ENCODE peak calls at places on chromosomes 2 and 18, in ten cellular contexts. N, B, P, U, Y, Q, C, A, D and I are unnamed samples.
A peak's percentile ranks its signal among the peaks of the same experiment; 100 is the strongest.

GRCh38 chr2:209511637-209512036 is 87.8 kb downstream of the MAP2 start:
- DNase-seq in N (no peak), B (no peak), P (no peak), U (no peak), Y (no peak), Q (no peak), C (no peak), A (no peak), D (no peak), I (no peak)

GRCh38 chr18:64966667-64967066 is 784.1 kb upstream of the CDH7 start:
- DNase-seq in N (no peak), B (no peak), P (no peak), U (no peak), Y (no peak), Q (no peak), C (no peak), A (no peak), D (no peak), I (no peak)

GRCh38 chr2:17518212-17519154 is at the start of gene RAD51AP2:
- DNase-seq in N (peak; percentile 43), B (peak; percentile 74), P (peak; percentile 66), U (peak; percentile 87), Y (peak; percentile 66), Q (no peak), C (peak; percentile 89), A (peak; percentile 87), D (peak; percentile 92), I (no peak)

GRCh38 chr2:132804045-132804444 is 134.0 kb upstream of the LYPD1 start:
- DNase-seq in N (peak; percentile 26), B (peak; percentile 81), P (peak; percentile 86), U (no peak), Y (peak; percentile 43), Q (no peak), C (peak; percentile 71), A (no peak), D (no peak), I (no peak)

GRCh38 chr2:191167766-191168165 is 17.0 kb upstream of the STAT4 start:
- DNase-seq in N (no peak), B (peak; percentile 85), P (peak; percentile 67), U (no peak), Y (peak; percentile 97), Q (no peak), C (no peak), A (no peak), D (no peak), I (no peak)

GRCh38 chr2:48771241-48772014 is 15.9 kb upstream of the LHCGR start:
- DNase-seq in N (no peak), B (no peak), P (no peak), U (no peak), Y (no peak), Q (no peak), C (no peak), A (no peak), D (no peak), I (no peak)

GRCh38 chr2:3223080-3223923 is 154.3 kb downstream of the EIPR1 start:
- DNase-seq in N (peak; percentile 15), B (peak; percentile 79), P (peak; percentile 86), U (no peak), Y (no peak), Q (no peak), C (peak; percentile 74), A (peak; percentile 92), D (no peak), I (no peak)

GRCh38 chr18:13217971-13218375 is 587 bp upstream of the LDLRAD4 start:
- DNase-seq in N (no peak), B (peak; percentile 3), P (no peak), U (no peak), Y (no peak), Q (peak; percentile 84), C (no peak), A (no peak), D (peak; percentile 35), I (no peak)

GRCh38 chr2:29528891-29529520 is 392.4 kb downstream of the ALK start:
- DNase-seq in N (peak; percentile 51), B (peak; percentile 71), P (peak; percentile 79), U (peak; percentile 38), Y (peak; percentile 47), Q (no peak), C (peak; percentile 82), A (no peak), D (no peak), I (no peak)

GRCh38 chr2:37350917-37351316 is 6.5 kb downstream of the QPCT start:
- DNase-seq in N (no peak), B (peak; percentile 20), P (no peak), U (no peak), Y (no peak), Q (no peak), C (no peak), A (no peak), D (no peak), I (no peak)

GRCh38 chr2:20487030-20487391 is 40.1 kb downstream of the RHOB start:
- DNase-seq in N (no peak), B (no peak), P (no peak), U (no peak), Y (no peak), Q (no peak), C (no peak), A (no peak), D (no peak), I (no peak)

GRCh38 chr2:174659069-174659900 is 61.7 kb upstream of the WIPF1 start:
- DNase-seq in N (no peak), B (no peak), P (no peak), U (no peak), Y (no peak), Q (no peak), C (no peak), A (peak; percentile 24), D (no peak), I (no peak)

GRCh38 chr18:72543362-72544055 is 633 bp downstream of the CBLN2 start:
- DNase-seq in N (no peak), B (no peak), P (no peak), U (no peak), Y (no peak), Q (no peak), C (no peak), A (no peak), D (no peak), I (no peak)

GRCh38 chr2:186946896-186947467 is 98.0 kb upstream of the ZSWIM2 start:
- DNase-seq in N (no peak), B (no peak), P (no peak), U (no peak), Y (no peak), Q (no peak), C (no peak), A (no peak), D (no peak), I (no peak)

GRCh38 chr18:45836242-45837215 is 11.1 kb downstream of the SIGLEC15 start:
- DNase-seq in N (no peak), B (no peak), P (peak; percentile 33), U (no peak), Y (no peak), Q (no peak), C (no peak), A (no peak), D (no peak), I (no peak)
- H3K4me3 ChIP-seq in N (no peak overlapping the region), B (no peak overlapping the region), P (no peak overlapping the region), U (no peak overlapping the region), Y (no peak overlapping the region), Q (no peak overlapping the region), C (no peak overlapping the region), A (no peak overlapping the region), D (no peak overlapping the region), I (no peak overlapping the region)

DNA sequence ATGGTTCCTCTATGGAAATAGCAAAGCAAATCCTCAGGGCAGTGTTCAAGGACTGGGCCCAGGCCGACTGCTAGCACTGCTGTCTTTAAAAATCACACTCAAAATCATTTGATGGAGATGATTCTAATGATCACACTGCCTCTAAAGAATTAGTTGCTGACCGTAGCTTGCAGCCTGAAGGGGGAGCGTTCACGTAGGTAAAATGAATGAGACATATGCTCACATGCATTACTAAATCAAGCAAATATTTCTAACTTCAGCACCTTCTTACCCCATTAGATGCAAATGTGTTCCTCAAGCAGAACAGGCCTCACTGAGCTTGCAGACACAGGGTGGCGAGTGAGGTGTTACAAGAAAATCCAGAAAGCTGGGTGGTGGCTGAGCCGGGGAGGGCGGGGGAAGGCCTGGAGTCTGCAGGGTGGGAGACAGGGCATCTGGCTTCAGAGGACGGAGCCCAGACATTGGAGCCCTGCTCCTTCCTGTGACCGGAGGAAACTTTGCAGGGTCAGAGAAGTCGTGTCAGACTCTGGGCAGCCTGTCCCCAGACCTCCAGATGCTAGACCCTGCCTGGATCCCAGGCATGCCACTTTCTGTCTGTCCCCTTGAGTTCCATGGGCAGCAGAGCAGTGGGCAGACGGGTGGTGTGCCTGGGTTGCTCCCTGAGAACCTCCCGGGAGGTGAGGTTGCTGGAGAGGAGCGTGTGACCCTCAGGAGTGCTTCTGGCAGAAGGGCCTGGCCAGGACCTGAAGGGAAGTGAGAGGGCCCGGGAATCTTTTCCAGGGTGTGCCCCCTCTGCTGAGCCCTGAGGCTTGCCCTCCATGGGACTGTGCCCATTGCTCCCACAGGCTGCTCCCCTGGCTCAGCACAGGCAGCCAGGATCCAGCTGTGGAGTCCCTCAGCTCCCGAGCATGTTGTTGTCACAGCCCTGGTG is 7.1 kb upstream of the NPPC start:
- DNase-seq in N (no peak), B (no peak), P (no peak), U (no peak), Y (no peak), Q (no peak), C (no peak), A (no peak), D (no peak), I (no peak)
- TF ChIP-seq CTCF in N (peak; percentile 20), B (no peak), P (no peak), U (no peak), Y (no peak), Q (no peak), C (peak; percentile 39), A (no peak), D (peak; percentile 10), I (peak; percentile 36)

DNA sequence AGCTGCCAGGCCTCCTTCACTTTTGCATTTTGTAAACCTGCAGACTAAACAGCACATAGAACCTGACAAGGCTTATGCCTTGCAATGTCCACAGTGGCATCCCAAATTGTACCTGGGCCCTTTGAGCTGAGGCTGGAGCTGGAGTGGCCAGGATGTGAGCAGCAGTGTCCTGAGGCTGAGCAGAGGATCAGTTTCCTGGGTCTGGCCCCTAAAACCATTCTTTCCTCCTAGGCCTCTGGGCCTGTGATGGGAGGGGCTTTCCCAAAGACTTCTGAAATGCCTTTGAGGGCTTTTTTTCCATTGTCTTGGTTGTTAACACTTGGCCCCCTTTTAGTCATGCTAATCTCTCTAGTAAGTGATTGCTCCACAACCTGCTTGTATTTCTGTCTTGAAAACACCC is 32.8 kb downstream of the FSIP2 start:
- DNase-seq in N (no peak), B (no peak), P (no peak), U (no peak), Y (no peak), Q (no peak), C (no peak), A (no peak), D (no peak), I (no peak)
- H3K4me3 ChIP-seq in N (no peak overlapping the region), B (no peak overlapping the region), P (no peak overlapping the region), U (no peak overlapping the region), Y (no peak overlapping the region), Q (no peak overlapping the region), C (no peak overlapping the region), A (no peak overlapping the region), D (no peak overlapping the region), I (no peak overlapping the region)

DNA sequence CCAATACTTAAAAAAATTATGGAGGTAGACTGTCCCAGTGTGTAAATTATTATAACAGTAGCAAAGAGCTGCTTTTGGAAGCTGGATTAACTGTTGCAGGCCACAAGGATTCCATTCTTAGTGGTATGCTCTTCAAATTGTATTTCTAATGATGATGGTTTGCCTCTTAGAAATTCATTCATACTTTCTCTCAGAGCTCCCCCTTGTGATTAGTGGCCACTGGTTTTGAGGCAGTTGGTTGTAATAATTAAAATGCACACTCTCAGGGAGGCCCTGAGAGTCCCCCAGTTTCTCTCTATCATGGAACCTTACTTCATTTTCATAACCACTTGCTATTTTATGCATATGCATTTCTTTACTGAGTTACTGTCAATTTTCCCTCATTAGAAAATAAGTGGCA is 122.5 kb downstream of the PLA2R1 start:
- DNase-seq in N (no peak), B (peak; percentile 42), P (peak; percentile 18), U (no peak), Y (no peak), Q (no peak), C (no peak), A (peak; percentile 60), D (no peak), I (no peak)
- TF ChIP-seq CTCF in N (peak; percentile 37), B (peak; percentile 38), P (peak; percentile 37), U (no peak), Y (no peak), Q (no peak), C (peak; percentile 53), A (peak; percentile 38), D (peak; percentile 48), I (peak; percentile 65)